ENCODE peak calls at places on chromosomes 4 and X, in ten cellular contexts. One of them, this sample, is unnamed.

GRCh38 chrX:119093991-119094741 is 21.4 kb downstream of the CT47C1 start:
- DNase-seq in stimulated activated CD4-positive, alpha-beta T cell treated with anti-CD3 and anti-CD28 coated beads, TNF-alpha, amount 100 ng/mL, for 48 hours: no peak
- DNase-seq in fibroblast of pulmonary artery: no peak
- DNase-seq in HT1080: no peak
- DNase-seq in stomach: no peak
- DNase-seq in NCI-H524 treated with DMSO at 0.1 percent for 48 hours: no peak
- DNase-seq in cardiac fibroblast: no peak
- DNase-seq in A172: no peak
- DNase-seq in cardiac muscle cell: no peak
- DNase-seq in substantia nigra: no peak
- DNase-seq in this sample: no peak

GRCh38 chr4:78634011-78634664 is 82.6 kb downstream of the ANXA3 start:
- DNase-seq in cardiac fibroblast: peak; percentile 61
- DNase-seq in NCI-H524 treated with DMSO at 0.1 percent for 48 hours: no peak
- DNase-seq in A172: no peak
- DNase-seq in fibroblast of pulmonary artery: peak; percentile 55
- DNase-seq in HT1080: no peak
- DNase-seq in stomach: no peak
- DNase-seq in substantia nigra: peak; percentile 26
- DNase-seq in stimulated activated CD4-positive, alpha-beta T cell treated with anti-CD3 and anti-CD28 coated beads, TNF-alpha, amount 100 ng/mL, for 48 hours: no peak
- DNase-seq in cardiac muscle cell: no peak
- DNase-seq in this sample: peak; percentile 31

GRCh38 chrX:19579485-19579884 is 64.2 kb upstream of the MAP3K15 start:
- DNase-seq in A172: peak; percentile 76
- DNase-seq in stomach: no peak
- DNase-seq in NCI-H524 treated with DMSO at 0.1 percent for 48 hours: no peak
- DNase-seq in cardiac muscle cell: no peak
- DNase-seq in stimulated activated CD4-positive, alpha-beta T cell treated with anti-CD3 and anti-CD28 coated beads, TNF-alpha, amount 100 ng/mL, for 48 hours: no peak
- DNase-seq in substantia nigra: no peak
- DNase-seq in fibroblast of pulmonary artery: peak; percentile 71
- DNase-seq in cardiac fibroblast: peak; percentile 54
- DNase-seq in HT1080: peak; percentile 67
- DNase-seq in this sample: no peak

GRCh38 chrX:67100031-67100884 is 443.6 kb upstream of the AR start:
- DNase-seq in stimulated activated CD4-positive, alpha-beta T cell treated with anti-CD3 and anti-CD28 coated beads, TNF-alpha, amount 100 ng/mL, for 48 hours: no peak
- DNase-seq in A172: no peak
- DNase-seq in NCI-H524 treated with DMSO at 0.1 percent for 48 hours: no peak
- DNase-seq in fibroblast of pulmonary artery: no peak
- DNase-seq in substantia nigra: no peak
- DNase-seq in cardiac fibroblast: no peak
- DNase-seq in stomach: no peak
- DNase-seq in cardiac muscle cell: no peak
- DNase-seq in HT1080: no peak
- DNase-seq in this sample: peak; percentile 25

GRCh38 chr4:56976878-56977320 is 507 bp downstream of the NOA1 start:
- DNase-seq in cardiac muscle cell: peak; percentile 54
- DNase-seq in stomach: peak; percentile 80
- DNase-seq in HT1080: peak; percentile 13
- DNase-seq in fibroblast of pulmonary artery: no peak
- DNase-seq in NCI-H524 treated with DMSO at 0.1 percent for 48 hours: no peak
- DNase-seq in stimulated activated CD4-positive, alpha-beta T cell treated with anti-CD3 and anti-CD28 coated beads, TNF-alpha, amount 100 ng/mL, for 48 hours: peak; percentile 28
- DNase-seq in A172: no peak
- DNase-seq in substantia nigra: no peak
- DNase-seq in cardiac fibroblast: no peak
- DNase-seq in this sample: peak; percentile 39

GRCh38 chr4:2168469-2169319 is 73.2 kb downstream of the HAUS3 start:
- DNase-seq in A172: no peak
- DNase-seq in stimulated activated CD4-positive, alpha-beta T cell treated with anti-CD3 and anti-CD28 coated beads, TNF-alpha, amount 100 ng/mL, for 48 hours: no peak
- DNase-seq in cardiac fibroblast: no peak
- DNase-seq in stomach: peak; percentile 55
- DNase-seq in substantia nigra: no peak
- DNase-seq in NCI-H524 treated with DMSO at 0.1 percent for 48 hours: no peak
- DNase-seq in cardiac muscle cell: no peak
- DNase-seq in fibroblast of pulmonary artery: no peak
- DNase-seq in HT1080: peak; percentile 35
- DNase-seq in this sample: no peak

GRCh38 chr4:104395219-104395618 is 99.5 kb downstream of the CXXC4 start:
- DNase-seq in substantia nigra: no peak
- DNase-seq in NCI-H524 treated with DMSO at 0.1 percent for 48 hours: no peak
- DNase-seq in cardiac muscle cell: no peak
- DNase-seq in A172: peak; percentile 1
- DNase-seq in stomach: no peak
- DNase-seq in fibroblast of pulmonary artery: no peak
- DNase-seq in stimulated activated CD4-positive, alpha-beta T cell treated with anti-CD3 and anti-CD28 coated beads, TNF-alpha, amount 100 ng/mL, for 48 hours: no peak
- DNase-seq in HT1080: no peak
- DNase-seq in cardiac fibroblast: no peak
- DNase-seq in this sample: no peak

GRCh38 chrX:46912098-46912672 is at the start of gene JADE3:
- DNase-seq in A172: peak; percentile 64
- DNase-seq in cardiac muscle cell: peak; percentile 84
- DNase-seq in fibroblast of pulmonary artery: peak; percentile 77
- DNase-seq in stimulated activated CD4-positive, alpha-beta T cell treated with anti-CD3 and anti-CD28 coated beads, TNF-alpha, amount 100 ng/mL, for 48 hours: peak; percentile 8
- DNase-seq in stomach: peak; percentile 76
- DNase-seq in HT1080: peak; percentile 67
- DNase-seq in substantia nigra: peak; percentile 14
- DNase-seq in cardiac fibroblast: peak; percentile 79
- DNase-seq in NCI-H524 treated with DMSO at 0.1 percent for 48 hours: no peak
- DNase-seq in this sample: peak; percentile 76

GRCh38 chr4:142719854-142720541 is 126.1 kb downstream of the INPP4B start:
- DNase-seq in stimulated activated CD4-positive, alpha-beta T cell treated with anti-CD3 and anti-CD28 coated beads, TNF-alpha, amount 100 ng/mL, for 48 hours: no peak
- DNase-seq in fibroblast of pulmonary artery: peak; percentile 50
- DNase-seq in A172: peak; percentile 40
- DNase-seq in NCI-H524 treated with DMSO at 0.1 percent for 48 hours: no peak
- DNase-seq in stomach: no peak
- DNase-seq in cardiac muscle cell: peak; percentile 37
- DNase-seq in HT1080: peak; percentile 54
- DNase-seq in cardiac fibroblast: peak; percentile 42
- DNase-seq in substantia nigra: no peak
- DNase-seq in this sample: no peak

GRCh38 chrX:40843643-40844042 is 108.3 kb upstream of the MED14 start:
- DNase-seq in HT1080: no peak
- DNase-seq in A172: no peak
- DNase-seq in stimulated activated CD4-positive, alpha-beta T cell treated with anti-CD3 and anti-CD28 coated beads, TNF-alpha, amount 100 ng/mL, for 48 hours: no peak
- DNase-seq in cardiac muscle cell: no peak
- DNase-seq in cardiac fibroblast: no peak
- DNase-seq in stomach: no peak
- DNase-seq in NCI-H524 treated with DMSO at 0.1 percent for 48 hours: no peak
- DNase-seq in fibroblast of pulmonary artery: no peak
- DNase-seq in substantia nigra: no peak
- DNase-seq in this sample: no peak

GRCh38 chrX:117327306-117327705 is 789.3 kb downstream of the KLHL13 start:
- DNase-seq in stimulated activated CD4-positive, alpha-beta T cell treated with anti-CD3 and anti-CD28 coated beads, TNF-alpha, amount 100 ng/mL, for 48 hours: no peak
- DNase-seq in fibroblast of pulmonary artery: no peak
- DNase-seq in cardiac fibroblast: no peak
- DNase-seq in stomach: no peak
- DNase-seq in NCI-H524 treated with DMSO at 0.1 percent for 48 hours: no peak
- DNase-seq in HT1080: no peak
- DNase-seq in A172: no peak
- DNase-seq in cardiac muscle cell: no peak
- DNase-seq in substantia nigra: no peak
- DNase-seq in this sample: no peak

GRCh38 chrX:152157042-152157441 is 18.7 kb upstream of the MAGEA10 start:
- DNase-seq in stimulated activated CD4-positive, alpha-beta T cell treated with anti-CD3 and anti-CD28 coated beads, TNF-alpha, amount 100 ng/mL, for 48 hours: no peak
- DNase-seq in stomach: no peak
- DNase-seq in NCI-H524 treated with DMSO at 0.1 percent for 48 hours: no peak
- DNase-seq in A172: no peak
- DNase-seq in cardiac fibroblast: no peak
- DNase-seq in cardiac muscle cell: peak; percentile 35
- DNase-seq in substantia nigra: no peak
- DNase-seq in HT1080: no peak
- DNase-seq in fibroblast of pulmonary artery: no peak
- DNase-seq in this sample: no peak

GRCh38 chr4:42395595-42395994 is 1.7 kb upstream of the SHISA3 start:
- DNase-seq in cardiac fibroblast: no peak
- DNase-seq in fibroblast of pulmonary artery: no peak
- DNase-seq in A172: no peak
- DNase-seq in HT1080: no peak
- DNase-seq in stimulated activated CD4-positive, alpha-beta T cell treated with anti-CD3 and anti-CD28 coated beads, TNF-alpha, amount 100 ng/mL, for 48 hours: no peak
- DNase-seq in stomach: no peak
- DNase-seq in NCI-H524 treated with DMSO at 0.1 percent for 48 hours: no peak
- DNase-seq in substantia nigra: no peak
- DNase-seq in cardiac muscle cell: no peak
- DNase-seq in this sample: no peak

GRCh38 chr4:179750374-179750773 is 2308.1 kb upstream of the AGA start:
- DNase-seq in stomach: no peak
- DNase-seq in NCI-H524 treated with DMSO at 0.1 percent for 48 hours: no peak
- DNase-seq in substantia nigra: no peak
- DNase-seq in fibroblast of pulmonary artery: no peak
- DNase-seq in A172: peak; percentile 42
- DNase-seq in HT1080: peak; percentile 6
- DNase-seq in cardiac fibroblast: no peak
- DNase-seq in cardiac muscle cell: peak; percentile 30
- DNase-seq in stimulated activated CD4-positive, alpha-beta T cell treated with anti-CD3 and anti-CD28 coated beads, TNF-alpha, amount 100 ng/mL, for 48 hours: no peak
- DNase-seq in this sample: no peak

GRCh38 chr4:186878203-186878800 is 154.6 kb upstream of the FAT1 start:
- DNase-seq in stimulated activated CD4-positive, alpha-beta T cell treated with anti-CD3 and anti-CD28 coated beads, TNF-alpha, amount 100 ng/mL, for 48 hours: no peak
- DNase-seq in cardiac muscle cell: no peak
- DNase-seq in stomach: no peak
- DNase-seq in A172: no peak
- DNase-seq in fibroblast of pulmonary artery: no peak
- DNase-seq in HT1080: no peak
- DNase-seq in NCI-H524 treated with DMSO at 0.1 percent for 48 hours: no peak
- DNase-seq in substantia nigra: no peak
- DNase-seq in cardiac fibroblast: no peak
- DNase-seq in this sample: no peak

GRCh38 chr4:7403001-7403400 is 31.7 kb downstream of the PSAPL1 start:
- DNase-seq in HT1080: no peak
- DNase-seq in cardiac muscle cell: no peak
- DNase-seq in cardiac fibroblast: no peak
- DNase-seq in fibroblast of pulmonary artery: no peak
- DNase-seq in NCI-H524 treated with DMSO at 0.1 percent for 48 hours: no peak
- DNase-seq in substantia nigra: no peak
- DNase-seq in A172: no peak
- DNase-seq in stomach: peak; percentile 46
- DNase-seq in stimulated activated CD4-positive, alpha-beta T cell treated with anti-CD3 and anti-CD28 coated beads, TNF-alpha, amount 100 ng/mL, for 48 hours: no peak
- DNase-seq in this sample: no peak

GRCh38 chrX:135395064-135395463 is 26.7 kb upstream of the SMIM10L2A start:
- DNase-seq in fibroblast of pulmonary artery: no peak
- DNase-seq in cardiac muscle cell: no peak
- DNase-seq in A172: no peak
- DNase-seq in stimulated activated CD4-positive, alpha-beta T cell treated with anti-CD3 and anti-CD28 coated beads, TNF-alpha, amount 100 ng/mL, for 48 hours: no peak
- DNase-seq in HT1080: no peak
- DNase-seq in stomach: no peak
- DNase-seq in substantia nigra: no peak
- DNase-seq in NCI-H524 treated with DMSO at 0.1 percent for 48 hours: no peak
- DNase-seq in cardiac fibroblast: no peak
- DNase-seq in this sample: no peak

GRCh38 chrX:95145848-95146540 is 1472.0 kb downstream of the FAM133A start:
- DNase-seq in substantia nigra: no peak
- DNase-seq in stomach: no peak
- DNase-seq in cardiac fibroblast: no peak
- DNase-seq in cardiac muscle cell: no peak
- DNase-seq in fibroblast of pulmonary artery: no peak
- DNase-seq in NCI-H524 treated with DMSO at 0.1 percent for 48 hours: no peak
- DNase-seq in A172: no peak
- DNase-seq in stimulated activated CD4-positive, alpha-beta T cell treated with anti-CD3 and anti-CD28 coated beads, TNF-alpha, amount 100 ng/mL, for 48 hours: no peak
- DNase-seq in HT1080: peak; percentile 4
- DNase-seq in this sample: no peak

GRCh38 chr4:146291313-146291712 is 77.0 kb downstream of the REELD1 start:
- DNase-seq in cardiac fibroblast: no peak
- DNase-seq in stomach: no peak
- DNase-seq in HT1080: no peak
- DNase-seq in stimulated activated CD4-positive, alpha-beta T cell treated with anti-CD3 and anti-CD28 coated beads, TNF-alpha, amount 100 ng/mL, for 48 hours: no peak
- DNase-seq in substantia nigra: no peak
- DNase-seq in NCI-H524 treated with DMSO at 0.1 percent for 48 hours: no peak
- DNase-seq in cardiac muscle cell: no peak
- DNase-seq in fibroblast of pulmonary artery: no peak
- DNase-seq in A172: no peak
- DNase-seq in this sample: no peak

GRCh38 chr4:182346675-182347375 is 103.6 kb downstream of the TENM3 start:
- DNase-seq in A172: no peak
- DNase-seq in NCI-H524 treated with DMSO at 0.1 percent for 48 hours: no peak
- DNase-seq in stimulated activated CD4-positive, alpha-beta T cell treated with anti-CD3 and anti-CD28 coated beads, TNF-alpha, amount 100 ng/mL, for 48 hours: no peak
- DNase-seq in cardiac muscle cell: no peak
- DNase-seq in substantia nigra: no peak
- DNase-seq in stomach: no peak
- DNase-seq in fibroblast of pulmonary artery: no peak
- DNase-seq in cardiac fibroblast: no peak
- DNase-seq in HT1080: no peak
- DNase-seq in this sample: no peak

GRCh38 chr4:140884431-140885058 is 128.4 kb upstream of the TBC1D9 start:
- DNase-seq in cardiac muscle cell: peak; percentile 83
- DNase-seq in fibroblast of pulmonary artery: peak; percentile 82
- DNase-seq in stimulated activated CD4-positive, alpha-beta T cell treated with anti-CD3 and anti-CD28 coated beads, TNF-alpha, amount 100 ng/mL, for 48 hours: no peak
- DNase-seq in cardiac fibroblast: peak; percentile 87
- DNase-seq in NCI-H524 treated with DMSO at 0.1 percent for 48 hours: peak; percentile 8
- DNase-seq in substantia nigra: no peak
- DNase-seq in stomach: peak; percentile 29
- DNase-seq in HT1080: peak; percentile 59
- DNase-seq in A172: peak; percentile 72
- DNase-seq in this sample: peak; percentile 72

GRCh38 chr4:143586080-143586479 is 72.6 kb downstream of the SMARCA5 start:
- DNase-seq in cardiac fibroblast: peak; percentile 42
- DNase-seq in fibroblast of pulmonary artery: peak; percentile 88
- DNase-seq in A172: peak; percentile 4
- DNase-seq in NCI-H524 treated with DMSO at 0.1 percent for 48 hours: no peak
- DNase-seq in HT1080: no peak
- DNase-seq in cardiac muscle cell: no peak
- DNase-seq in stomach: no peak
- DNase-seq in stimulated activated CD4-positive, alpha-beta T cell treated with anti-CD3 and anti-CD28 coated beads, TNF-alpha, amount 100 ng/mL, for 48 hours: no peak
- DNase-seq in substantia nigra: no peak
- DNase-seq in this sample: no peak

GRCh38 chrX:40278340-40279090 is 180.8 kb upstream of the BCOR start:
- DNase-seq in cardiac muscle cell: no peak
- DNase-seq in A172: peak; percentile 25
- DNase-seq in substantia nigra: no peak
- DNase-seq in cardiac fibroblast: no peak
- DNase-seq in stimulated activated CD4-positive, alpha-beta T cell treated with anti-CD3 and anti-CD28 coated beads, TNF-alpha, amount 100 ng/mL, for 48 hours: no peak
- DNase-seq in HT1080: peak; percentile 3
- DNase-seq in NCI-H524 treated with DMSO at 0.1 percent for 48 hours: no peak
- DNase-seq in fibroblast of pulmonary artery: no peak
- DNase-seq in stomach: no peak
- DNase-seq in this sample: no peak

GRCh38 chr4:16967722-16968121 is 69.3 kb upstream of the LDB2 start:
- DNase-seq in fibroblast of pulmonary artery: no peak
- DNase-seq in substantia nigra: no peak
- DNase-seq in stimulated activated CD4-positive, alpha-beta T cell treated with anti-CD3 and anti-CD28 coated beads, TNF-alpha, amount 100 ng/mL, for 48 hours: no peak
- DNase-seq in A172: no peak
- DNase-seq in stomach: peak; percentile 28
- DNase-seq in cardiac muscle cell: peak; percentile 27
- DNase-seq in cardiac fibroblast: peak; percentile 14
- DNase-seq in HT1080: no peak
- DNase-seq in NCI-H524 treated with DMSO at 0.1 percent for 48 hours: no peak
- DNase-seq in this sample: peak; percentile 25

GRCh38 chr4:98672583-98673281 is 14.3 kb upstream of the TSPAN5 start:
- DNase-seq in stimulated activated CD4-positive, alpha-beta T cell treated with anti-CD3 and anti-CD28 coated beads, TNF-alpha, amount 100 ng/mL, for 48 hours: no peak
- DNase-seq in cardiac fibroblast: no peak
- DNase-seq in A172: no peak
- DNase-seq in stomach: no peak
- DNase-seq in HT1080: no peak
- DNase-seq in NCI-H524 treated with DMSO at 0.1 percent for 48 hours: no peak
- DNase-seq in cardiac muscle cell: no peak
- DNase-seq in substantia nigra: no peak
- DNase-seq in fibroblast of pulmonary artery: no peak
- DNase-seq in this sample: no peak

GRCh38 chr4:162891788-162892707 is 274.6 kb downstream of the NAF1 start:
- DNase-seq in HT1080: peak; percentile 51
- DNase-seq in NCI-H524 treated with DMSO at 0.1 percent for 48 hours: no peak
- DNase-seq in A172: peak; percentile 1
- DNase-seq in cardiac fibroblast: no peak
- DNase-seq in stomach: no peak
- DNase-seq in fibroblast of pulmonary artery: no peak
- DNase-seq in cardiac muscle cell: no peak
- DNase-seq in stimulated activated CD4-positive, alpha-beta T cell treated with anti-CD3 and anti-CD28 coated beads, TNF-alpha, amount 100 ng/mL, for 48 hours: no peak
- DNase-seq in substantia nigra: no peak
- DNase-seq in this sample: no peak

GRCh38 chrX:39750246-39750790 is 347.4 kb downstream of the BCOR start:
- DNase-seq in stomach: no peak
- DNase-seq in NCI-H524 treated with DMSO at 0.1 percent for 48 hours: no peak
- DNase-seq in cardiac muscle cell: no peak
- DNase-seq in cardiac fibroblast: no peak
- DNase-seq in fibroblast of pulmonary artery: no peak
- DNase-seq in A172: no peak
- DNase-seq in HT1080: no peak
- DNase-seq in substantia nigra: no peak
- DNase-seq in stimulated activated CD4-positive, alpha-beta T cell treated with anti-CD3 and anti-CD28 coated beads, TNF-alpha, amount 100 ng/mL, for 48 hours: no peak
- DNase-seq in this sample: no peak

GRCh38 chr4:29711226-29711625 is 1008.9 kb upstream of the PCDH7 start:
- DNase-seq in A172: peak; percentile 4
- DNase-seq in cardiac muscle cell: no peak
- DNase-seq in cardiac fibroblast: no peak
- DNase-seq in NCI-H524 treated with DMSO at 0.1 percent for 48 hours: no peak
- DNase-seq in HT1080: peak; percentile 22
- DNase-seq in substantia nigra: no peak
- DNase-seq in fibroblast of pulmonary artery: no peak
- DNase-seq in stomach: no peak
- DNase-seq in stimulated activated CD4-positive, alpha-beta T cell treated with anti-CD3 and anti-CD28 coated beads, TNF-alpha, amount 100 ng/mL, for 48 hours: no peak
- DNase-seq in this sample: no peak

This sample was measured in adrenal gland.